ENCODE peak calls at places on chromosomes 16 and 17, in ten cellular contexts. One of them, this sample, is unnamed.

GRCh38 chr17:76546556-76547182 is 6.8 kb downstream of the PRCD start:
- DNase-seq in breast epithelium: no peak
- DNase-seq in cardiac muscle cell: no peak
- DNase-seq in uterus: no peak
- DNase-seq in Calu3: no peak
- DNase-seq in AG09319: peak
- DNase-seq in GM20000: no peak
- DNase-seq in fibroblast of the aortic adventitia: peak
- DNase-seq in tibial artery: no peak
- DNase-seq in glutamatergic neuron: no peak
- DNase-seq in this sample: no peak

GRCh38 chr17:6862822-6863221 is 31.3 kb upstream of the TEKT1 start:
- DNase-seq in breast epithelium: no peak
- DNase-seq in cardiac muscle cell: no peak
- DNase-seq in uterus: no peak
- DNase-seq in Calu3: no peak
- DNase-seq in AG09319: no peak
- DNase-seq in GM20000: no peak
- DNase-seq in fibroblast of the aortic adventitia: no peak
- DNase-seq in tibial artery: no peak
- DNase-seq in glutamatergic neuron: no peak
- DNase-seq in this sample: peak

GRCh38 chr17:50668025-50668837 is 33.5 kb downstream of the ABCC3 start:
- DNase-seq in breast epithelium: no peak
- DNase-seq in cardiac muscle cell: no peak
- DNase-seq in uterus: no peak
- DNase-seq in Calu3: no peak
- DNase-seq in AG09319: no peak
- DNase-seq in GM20000: no peak
- DNase-seq in fibroblast of the aortic adventitia: peak
- DNase-seq in tibial artery: no peak
- DNase-seq in glutamatergic neuron: no peak
- DNase-seq in this sample: no peak

GRCh38 chr16:68094614-68094934 is 9.4 kb downstream of the NFATC3 start:
- DNase-seq in breast epithelium: no peak
- DNase-seq in cardiac muscle cell: no peak
- DNase-seq in uterus: no peak
- DNase-seq in Calu3: no peak
- DNase-seq in AG09319: no peak
- DNase-seq in GM20000: no peak
- DNase-seq in fibroblast of the aortic adventitia: no peak
- DNase-seq in tibial artery: no peak
- DNase-seq in glutamatergic neuron: no peak
- DNase-seq in this sample: no peak

GRCh38 chr16:47061204-47061603 is 82.5 kb downstream of the NETO2 start:
- DNase-seq in breast epithelium: no peak
- DNase-seq in cardiac muscle cell: no peak
- DNase-seq in uterus: no peak
- DNase-seq in Calu3: no peak
- DNase-seq in AG09319: no peak
- DNase-seq in GM20000: no peak
- DNase-seq in fibroblast of the aortic adventitia: no peak
- DNase-seq in tibial artery: no peak
- DNase-seq in glutamatergic neuron: no peak
- DNase-seq in this sample: no peak

GRCh38 chr17:44113382-44113781 is 10.1 kb downstream of the HDAC5 start:
- DNase-seq in breast epithelium: no peak
- DNase-seq in cardiac muscle cell: no peak
- DNase-seq in uterus: no peak
- DNase-seq in Calu3: no peak
- DNase-seq in AG09319: no peak
- DNase-seq in GM20000: no peak
- DNase-seq in fibroblast of the aortic adventitia: no peak
- DNase-seq in tibial artery: no peak
- DNase-seq in glutamatergic neuron: no peak
- DNase-seq in this sample: no peak

GRCh38 chr17:74864297-74864865 is 4.7 kb upstream of the GRIN2C start:
- DNase-seq in breast epithelium: no peak
- DNase-seq in cardiac muscle cell: no peak
- DNase-seq in uterus: no peak
- DNase-seq in Calu3: no peak
- DNase-seq in AG09319: no peak
- DNase-seq in GM20000: no peak
- DNase-seq in fibroblast of the aortic adventitia: no peak
- DNase-seq in tibial artery: no peak
- DNase-seq in glutamatergic neuron: no peak
- DNase-seq in this sample: no peak

GRCh38 chr16:88448461-88449266 is 4.4 kb upstream of the ZFPM1 start:
- DNase-seq in breast epithelium: no peak
- DNase-seq in cardiac muscle cell: no peak
- DNase-seq in uterus: no peak
- DNase-seq in Calu3: no peak
- DNase-seq in AG09319: no peak
- DNase-seq in GM20000: no peak
- DNase-seq in fibroblast of the aortic adventitia: no peak
- DNase-seq in tibial artery: no peak
- DNase-seq in glutamatergic neuron: no peak
- DNase-seq in this sample: no peak

GRCh38 chr17:58096892-58097291 is 13.7 kb downstream of the DYNLL2 start:
- DNase-seq in breast epithelium: no peak
- DNase-seq in cardiac muscle cell: no peak
- DNase-seq in uterus: no peak
- DNase-seq in Calu3: no peak
- DNase-seq in AG09319: no peak
- DNase-seq in GM20000: no peak
- DNase-seq in fibroblast of the aortic adventitia: no peak
- DNase-seq in tibial artery: no peak
- DNase-seq in glutamatergic neuron: no peak
- DNase-seq in this sample: no peak
- TF ChIP-seq CTCF in breast epithelium: no peak
- TF ChIP-seq CTCF in cardiac muscle cell: no peak
- TF ChIP-seq CTCF in uterus: no peak
- TF ChIP-seq CTCF in Calu3: no peak
- TF ChIP-seq CTCF in AG09319: no peak
- TF ChIP-seq CTCF in GM20000: no peak
- TF ChIP-seq CTCF in fibroblast of the aortic adventitia: peak
- TF ChIP-seq CTCF in tibial artery: no peak
- TF ChIP-seq CTCF in glutamatergic neuron: no peak
- TF ChIP-seq CTCF in this sample: no peak

GRCh38 chr16:67015317-67015731 is 13.6 kb upstream of the CBFB start:
- DNase-seq in breast epithelium: no peak
- DNase-seq in cardiac muscle cell: no peak
- DNase-seq in uterus: peak
- DNase-seq in Calu3: peak
- DNase-seq in AG09319: no peak
- DNase-seq in GM20000: no peak
- DNase-seq in fibroblast of the aortic adventitia: no peak
- DNase-seq in tibial artery: no peak
- DNase-seq in glutamatergic neuron: no peak
- DNase-seq in this sample: no peak
- TF ChIP-seq CTCF in breast epithelium: no peak
- TF ChIP-seq CTCF in cardiac muscle cell: no peak
- TF ChIP-seq CTCF in uterus: no peak
- TF ChIP-seq CTCF in Calu3: no peak
- TF ChIP-seq CTCF in AG09319: no peak
- TF ChIP-seq CTCF in GM20000: no peak
- TF ChIP-seq CTCF in fibroblast of the aortic adventitia: no peak
- TF ChIP-seq CTCF in tibial artery: no peak
- TF ChIP-seq CTCF in glutamatergic neuron: no peak
- TF ChIP-seq CTCF in this sample: no peak

DNA sequence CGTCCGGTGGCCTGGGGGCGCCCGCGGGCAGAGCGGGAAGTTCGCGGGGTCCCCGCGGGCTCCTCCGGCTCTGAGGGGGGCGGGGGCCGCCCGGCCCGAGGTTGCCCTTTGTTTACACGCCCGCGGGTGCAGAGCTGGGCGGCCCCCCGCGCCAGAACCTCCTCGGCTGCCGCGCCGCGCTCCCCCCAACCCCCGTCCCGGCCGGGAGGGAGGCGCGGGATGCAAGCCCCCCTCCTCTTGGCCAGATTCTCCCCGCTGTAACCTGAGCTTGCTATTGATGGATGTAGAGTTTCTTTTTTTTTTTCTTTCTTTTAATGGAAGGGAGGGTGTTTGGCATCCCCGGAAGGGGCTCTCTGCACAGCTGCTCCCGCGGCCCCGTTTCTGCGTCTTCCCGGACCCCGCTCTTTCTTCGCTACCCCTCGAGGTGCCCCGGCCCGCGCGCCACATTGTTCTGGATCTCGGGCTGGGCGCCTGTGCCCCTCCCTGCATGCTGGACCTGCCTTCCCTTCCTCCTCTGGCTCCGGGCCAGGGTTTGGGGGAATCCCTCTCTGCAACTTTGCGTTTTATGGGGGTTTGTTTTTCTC is 648 bp downstream of the CBX2 start:
- DNase-seq in breast epithelium: no peak
- DNase-seq in cardiac muscle cell: peak
- DNase-seq in uterus: no peak
- DNase-seq in Calu3: no peak
- DNase-seq in AG09319: no peak
- DNase-seq in GM20000: no peak
- DNase-seq in fibroblast of the aortic adventitia: no peak
- DNase-seq in tibial artery: no peak
- DNase-seq in glutamatergic neuron: peak
- DNase-seq in this sample: no peak
- TF ChIP-seq CTCF in breast epithelium: no peak
- TF ChIP-seq CTCF in cardiac muscle cell: no peak
- TF ChIP-seq CTCF in uterus: no peak
- TF ChIP-seq CTCF in Calu3: no peak
- TF ChIP-seq CTCF in AG09319: no peak
- TF ChIP-seq CTCF in GM20000: no peak
- TF ChIP-seq CTCF in fibroblast of the aortic adventitia: no peak
- TF ChIP-seq CTCF in tibial artery: no peak
- TF ChIP-seq CTCF in glutamatergic neuron: no peak
- TF ChIP-seq CTCF in this sample: no peak

DNA sequence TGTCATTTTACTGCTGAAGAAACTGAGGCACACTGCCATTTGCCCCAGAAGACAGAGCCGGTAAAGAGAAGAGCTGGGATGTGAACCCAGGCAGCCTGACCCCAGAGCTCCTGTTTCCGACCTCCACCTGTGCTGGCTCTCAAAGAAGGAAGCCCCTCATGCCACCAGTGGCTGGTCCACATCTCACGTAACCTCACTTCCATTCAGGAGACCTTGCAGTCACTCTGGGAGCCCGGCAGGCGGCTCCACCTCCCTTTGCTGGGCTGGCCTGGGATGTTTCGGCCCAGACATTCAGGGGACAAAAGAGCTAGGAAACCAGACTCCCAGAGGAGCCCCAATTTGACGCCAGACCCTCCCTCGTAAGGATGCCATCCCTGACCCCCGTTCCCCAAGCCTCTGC is 2.9 kb downstream of the TAF1C start:
- DNase-seq in breast epithelium: no peak
- DNase-seq in cardiac muscle cell: no peak
- DNase-seq in uterus: no peak
- DNase-seq in Calu3: no peak
- DNase-seq in AG09319: no peak
- DNase-seq in GM20000: no peak
- DNase-seq in fibroblast of the aortic adventitia: no peak
- DNase-seq in tibial artery: no peak
- DNase-seq in glutamatergic neuron: no peak
- DNase-seq in this sample: no peak
- TF ChIP-seq CTCF in breast epithelium: no peak
- TF ChIP-seq CTCF in cardiac muscle cell: no peak
- TF ChIP-seq CTCF in uterus: no peak
- TF ChIP-seq CTCF in Calu3: no peak
- TF ChIP-seq CTCF in AG09319: peak
- TF ChIP-seq CTCF in GM20000: no peak
- TF ChIP-seq CTCF in fibroblast of the aortic adventitia: peak
- TF ChIP-seq CTCF in tibial artery: no peak
- TF ChIP-seq CTCF in glutamatergic neuron: no peak
- TF ChIP-seq CTCF in this sample: no peak

This sample was measured in natural killer cell.